ENCODE peak calls at places on chromosomes 6 and 20, in ten cellular contexts. C is adrenal gland, K is GM10248, B is NB4, L is breast epithelium, M is fibroblast of mammary gland, S is mesothelial cell of epicardium, A is GM06990, Y is ascending aorta, G is mammary epithelial cell. W is an unnamed sample.

GRCh38 chr20:20368414-20369352 is 779 bp downstream of the INSM1 start:
- DNase-seq in C (no peak), K (peak), B (no peak), L (no peak), M (peak), S (no peak), A (peak), Y (no peak), G (peak), W (no peak)

GRCh38 chr20:52972190-52972937 is at the start of gene TSHZ2:
- DNase-seq in C (peak), K (no peak), B (no peak), L (peak), M (peak), S (no peak), A (no peak), Y (no peak), G (peak), W (no peak)

GRCh38 chr6:136086686-136087085 is 163.4 kb downstream of the MTFR2 start:
- DNase-seq in C (no peak), K (no peak), B (no peak), L (no peak), M (no peak), S (no peak), A (no peak), Y (no peak), G (no peak), W (no peak)

GRCh38 chr20:39468703-39469102 is 506.6 kb downstream of the DHX35 start:
- DNase-seq in C (no peak), K (no peak), B (peak), L (no peak), M (no peak), S (no peak), A (no peak), Y (no peak), G (no peak), W (no peak)

GRCh38 chr6:136961848-136962247 is 39.7 kb downstream of the SLC35D3 start:
- DNase-seq in C (no peak), K (no peak), B (no peak), L (no peak), M (no peak), S (no peak), A (no peak), Y (no peak), G (no peak), W (no peak)

GRCh38 chr6:149445095-149445466 is 39.7 kb downstream of the ZC3H12D start:
- DNase-seq in C (peak), K (no peak), B (no peak), L (no peak), M (no peak), S (no peak), A (no peak), Y (no peak), G (no peak), W (no peak)

GRCh38 chr6:152189736-152190135 is 382.3 kb downstream of the ESR1 start:
- DNase-seq in C (no peak), K (no peak), B (no peak), L (no peak), M (peak), S (no peak), A (no peak), Y (no peak), G (peak), W (no peak)

GRCh38 chr6:32087574-32088486 is 21.3 kb downstream of the TNXB start:
- DNase-seq in C (peak), K (peak), B (peak), L (peak), M (peak), S (peak), A (peak), Y (no peak), G (peak), W (no peak)

GRCh38 chr6:110255356-110255755 is 75.1 kb downstream of the CDC40 start:
- DNase-seq in C (peak), K (peak), B (peak), L (no peak), M (peak), S (no peak), A (peak), Y (no peak), G (peak), W (no peak)

GRCh38 chr6:24666097-24666615 is 543 bp downstream of the TDP2 start:
- DNase-seq in C (peak), K (peak), B (peak), L (no peak), M (peak), S (peak), A (no peak), Y (no peak), G (no peak), W (no peak)

GRCh38 chr6:123715243-123715863 is 78.6 kb upstream of the TRDN start:
- DNase-seq in C (peak), K (peak), B (peak), L (no peak), M (peak), S (no peak), A (no peak), Y (no peak), G (peak), W (no peak)

GRCh38 chr6:136927313-136927712 is 5.2 kb downstream of the SLC35D3 start:
- DNase-seq in C (no peak), K (peak), B (peak), L (no peak), M (no peak), S (no peak), A (no peak), Y (no peak), G (peak), W (no peak)

GRCh38 chr6:15461127-15461944 is 201.5 kb downstream of the DTNBP1 start:
- DNase-seq in C (no peak), K (no peak), B (peak), L (no peak), M (no peak), S (no peak), A (no peak), Y (no peak), G (no peak), W (peak)

GRCh38 chr6:137016366-137016765 is 28.4 kb downstream of the IL20RA start:
- DNase-seq in C (no peak), K (no peak), B (no peak), L (no peak), M (no peak), S (no peak), A (no peak), Y (no peak), G (no peak), W (no peak)

GRCh38 chr20:63060057-63060991 is 53.6 kb upstream of the BHLHE23 start:
- DNase-seq in C (peak), K (no peak), B (no peak), L (no peak), M (peak), S (no peak), A (no peak), Y (no peak), G (peak), W (no peak)

GRCh38 chr20:31605902-31606677 is 1.0 kb downstream of the ID1 start:
- DNase-seq in C (no peak), K (no peak), B (peak), L (no peak), M (no peak), S (no peak), A (no peak), Y (no peak), G (peak), W (no peak)

GRCh38 chr6:112253842-112254816 is at the start of gene LAMA4:
- DNase-seq in C (peak), K (peak), B (no peak), L (no peak), M (peak), S (no peak), A (peak), Y (no peak), G (peak), W (no peak)

GRCh38 chr6:158645064-158646022 is 800 bp upstream of the DYNLT1 start:
- DNase-seq in C (no peak), K (no peak), B (no peak), L (no peak), M (no peak), S (no peak), A (no peak), Y (no peak), G (peak), W (no peak)

GRCh38 chr20:10761232-10761631 is 87.4 kb upstream of the JAG1 start:
- DNase-seq in C (no peak), K (no peak), B (no peak), L (no peak), M (peak), S (no peak), A (no peak), Y (no peak), G (peak), W (no peak)

GRCh38 chr6:19714415-19715165 is 122.6 kb upstream of the ID4 start:
- DNase-seq in C (no peak), K (no peak), B (no peak), L (no peak), M (no peak), S (no peak), A (no peak), Y (no peak), G (no peak), W (no peak)

GRCh38 chr20:9454781-9455180 is 59.6 kb upstream of the LAMP5 start:
- DNase-seq in C (no peak), K (no peak), B (no peak), L (no peak), M (peak), S (no peak), A (no peak), Y (no peak), G (no peak), W (no peak)

GRCh38 chr6:10431423-10432164 is 16.7 kb upstream of the TFAP2A start:
- DNase-seq in C (no peak), K (no peak), B (no peak), L (peak), M (no peak), S (no peak), A (no peak), Y (no peak), G (peak), W (no peak)

GRCh38 chr6:89481695-89482094 is 48.7 kb downstream of the ANKRD6 start:
- DNase-seq in C (no peak), K (no peak), B (no peak), L (no peak), M (no peak), S (no peak), A (no peak), Y (no peak), G (no peak), W (no peak)

GRCh38 chr6:156175971-156176421 is 601.2 kb upstream of the ARID1B start:
- DNase-seq in C (no peak), K (no peak), B (peak), L (peak), M (no peak), S (no peak), A (no peak), Y (no peak), G (no peak), W (no peak)

GRCh38 chr20:5040345-5040744 is 39.0 kb upstream of the SLC23A2 start:
- DNase-seq in C (no peak), K (no peak), B (no peak), L (no peak), M (no peak), S (no peak), A (no peak), Y (no peak), G (no peak), W (no peak)

GRCh38 chr6:2035046-2035445 is 210.4 kb downstream of the GMDS start:
- DNase-seq in C (no peak), K (no peak), B (no peak), L (no peak), M (no peak), S (no peak), A (no peak), Y (no peak), G (no peak), W (no peak)

GRCh38 chr20:32518593-32519366 is 66.4 kb downstream of the NOL4L start:
- DNase-seq in C (no peak), K (no peak), B (no peak), L (no peak), M (peak), S (no peak), A (no peak), Y (no peak), G (peak), W (no peak)

GRCh38 chr6:38212579-38212978 is 393.1 kb downstream of the ZFAND3 start:
- DNase-seq in C (no peak), K (no peak), B (no peak), L (no peak), M (no peak), S (no peak), A (no peak), Y (no peak), G (no peak), W (no peak)

GRCh38 chr6:32102255-32102654 is 6.9 kb downstream of the TNXB start:
- DNase-seq in C (no peak), K (no peak), B (no peak), L (no peak), M (no peak), S (no peak), A (no peak), Y (no peak), G (no peak), W (no peak)

GRCh38 chr20:63409834-63410435 is 48.8 kb upstream of the CHRNA4 start:
- DNase-seq in C (no peak), K (no peak), B (no peak), L (no peak), M (no peak), S (no peak), A (no peak), Y (no peak), G (no peak), W (no peak)

GRCh38 chr6:89984926-89985743 is 90.9 kb downstream of the GJA10 start:
- DNase-seq in C (peak), K (no peak), B (peak), L (peak), M (peak), S (no peak), A (no peak), Y (no peak), G (no peak), W (no peak)

GRCh38 chr6:15800821-15801617 is 138.2 kb upstream of the DTNBP1 start:
- DNase-seq in C (no peak), K (no peak), B (no peak), L (no peak), M (peak), S (no peak), A (no peak), Y (no peak), G (peak), W (no peak)

GRCh38 chr6:118500130-118501015 is 47.7 kb upstream of the PLN start:
- DNase-seq in C (no peak), K (no peak), B (no peak), L (no peak), M (no peak), S (no peak), A (no peak), Y (no peak), G (no peak), W (no peak)

GRCh38 chr20:37095609-37096414 is at the start of gene RBL1:
- DNase-seq in C (peak), K (peak), B (peak), L (peak), M (peak), S (peak), A (peak), Y (peak), G (peak), W (no peak)

GRCh38 chr20:24816907-24817306 is 132.2 kb upstream of the CST7 start:
- DNase-seq in C (no peak), K (no peak), B (peak), L (no peak), M (no peak), S (no peak), A (no peak), Y (no peak), G (no peak), W (no peak)

GRCh38 chr6:154488802-154489437 is 21.6 kb downstream of the CNKSR3 start:
- DNase-seq in C (no peak), K (no peak), B (no peak), L (no peak), M (peak), S (no peak), A (no peak), Y (no peak), G (peak), W (no peak)

GRCh38 chr20:10549511-10549910 is 114.4 kb downstream of the SLX4IP start:
- DNase-seq in C (no peak), K (no peak), B (no peak), L (no peak), M (no peak), S (no peak), A (no peak), Y (no peak), G (no peak), W (no peak)

GRCh38 chr6:101396552-101397173 is 3.2 kb downstream of the GRIK2 start:
- DNase-seq in C (peak), K (peak), B (peak), L (no peak), M (peak), S (no peak), A (no peak), Y (no peak), G (peak), W (no peak)

GRCh38 chr6:138374230-138374629 is 3.5 kb upstream of the SMIM28 start:
- DNase-seq in C (no peak), K (no peak), B (no peak), L (no peak), M (no peak), S (no peak), A (no peak), Y (no peak), G (no peak), W (no peak)
- TF ChIP-seq CTCF in C (no peak), K (no peak), B (no peak), L (no peak), M (no peak), S (no peak), A (no peak), Y (no peak), G (no peak), W (no peak)

GRCh38 chr20:44093249-44093582 is 93.8 kb downstream of the JPH2 start:
- DNase-seq in C (no peak), K (no peak), B (no peak), L (no peak), M (no peak), S (no peak), A (no peak), Y (no peak), G (no peak), W (no peak)
- TF ChIP-seq CTCF in C (no peak), K (no peak), B (no peak), L (no peak), M (no peak), S (no peak), A (no peak), Y (no peak), G (no peak), W (no peak)

GRCh38 chr20:46108435-46108841 is 9.7 kb upstream of the CD40 start:
- DNase-seq in C (no peak), K (peak), B (no peak), L (no peak), M (no peak), S (no peak), A (peak), Y (no peak), G (no peak), W (peak)
- TF ChIP-seq CTCF in C (no peak), K (peak), B (no peak), L (no peak), M (no peak), S (no peak), A (peak), Y (no peak), G (no peak), W (no peak)

GRCh38 chr20:46377532-46377931 is 28.9 kb downstream of the ELMO2 start:
- DNase-seq in C (no peak), K (no peak), B (no peak), L (no peak), M (no peak), S (no peak), A (no peak), Y (no peak), G (peak), W (no peak)
- TF ChIP-seq CTCF in C (no peak), K (no peak), B (no peak), L (no peak), M (no peak), S (no peak), A (no peak), Y (no peak), G (peak), W (no peak)

DNA sequence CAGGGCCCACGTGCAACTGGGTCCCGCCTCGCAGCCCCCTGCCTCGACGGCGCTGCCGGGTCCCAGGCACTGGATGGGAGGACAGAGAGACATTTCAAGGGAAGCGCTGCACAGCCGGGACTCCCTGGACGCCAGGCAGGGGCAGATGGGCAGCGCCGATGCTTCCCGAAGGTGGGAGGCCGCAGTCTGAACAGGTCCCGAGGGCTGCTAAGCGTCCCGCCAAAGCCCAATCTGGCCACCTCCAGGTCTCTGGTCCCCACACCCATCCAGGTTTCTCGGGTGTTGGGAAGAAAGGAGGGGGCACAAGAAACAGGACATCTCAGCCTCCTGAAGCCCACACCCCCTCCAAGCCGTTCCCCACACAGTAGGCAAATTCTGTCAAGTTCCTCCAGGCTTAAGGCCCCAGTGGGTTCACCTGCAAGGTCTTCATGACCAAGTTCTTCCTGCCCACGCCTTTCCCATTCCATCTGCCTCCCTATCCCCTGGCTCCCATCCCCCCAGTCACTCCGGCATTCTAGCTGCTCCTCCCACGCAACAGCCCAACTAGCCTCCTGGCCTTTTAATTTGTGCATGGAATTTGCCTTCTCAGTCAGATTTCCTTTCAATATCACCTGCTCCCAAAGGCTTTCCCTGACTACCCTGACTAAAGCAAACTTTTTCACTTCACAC is 5.4 kb upstream of the CPXM1 start:
- DNase-seq in C (no peak), K (no peak), B (no peak), L (no peak), M (peak), S (no peak), A (no peak), Y (no peak), G (no peak), W (no peak)
- TF ChIP-seq CTCF in C (no peak), K (no peak), B (no peak), L (no peak), M (no peak), S (no peak), A (no peak), Y (no peak), G (no peak), W (no peak)

W was measured in vagina.